ENCODE peak calls at places on chromosomes 11 and 22, in six cellular contexts. One of them, this sample, is unnamed. For H3K27me3, the result is how much of the 10 kb centered on the place peaks cover.

GRCh38 chr22:17213976-17214375 is 5.3 kb downstream of the ADA2 start:
- DNase-seq in HCT116: peak
- DNase-seq in esophagus muscularis mucosa: no peak
- DNase-seq in K562: peak
- DNase-seq in cardiac muscle cell: peak
- DNase-seq in CD4-positive, CD25-positive, alpha-beta regulatory T cell: peak
- DNase-seq in this sample: peak

GRCh38 chr11:34654491-34655334 is 33.8 kb downstream of the EHF start:
- DNase-seq in CD4-positive, CD25-positive, alpha-beta regulatory T cell: no peak
- DNase-seq in esophagus muscularis mucosa: no peak
- DNase-seq in HCT116: peak
- DNase-seq in cardiac muscle cell: peak
- DNase-seq in K562: no peak
- DNase-seq in this sample: no peak

GRCh38 chr11:100861221-100861620 is 174.1 kb downstream of the ARHGAP42 start:
- DNase-seq in K562: peak
- DNase-seq in cardiac muscle cell: no peak
- DNase-seq in esophagus muscularis mucosa: no peak
- DNase-seq in HCT116: no peak
- DNase-seq in CD4-positive, CD25-positive, alpha-beta regulatory T cell: no peak
- DNase-seq in this sample: no peak

GRCh38 chr11:118438314-118438931 is 2.1 kb downstream of the KMT2A start:
- DNase-seq in HCT116: no peak
- DNase-seq in esophagus muscularis mucosa: no peak
- DNase-seq in CD4-positive, CD25-positive, alpha-beta regulatory T cell: peak
- DNase-seq in cardiac muscle cell: peak
- DNase-seq in K562: peak
- DNase-seq in this sample: peak

GRCh38 chr11:69075421-69076128 is 26.8 kb downstream of the TPCN2 start:
- DNase-seq in esophagus muscularis mucosa: peak
- DNase-seq in HCT116: peak
- DNase-seq in K562: no peak
- DNase-seq in CD4-positive, CD25-positive, alpha-beta regulatory T cell: no peak
- DNase-seq in cardiac muscle cell: peak
- DNase-seq in this sample: no peak

GRCh38 chr22:43279867-43280519 is 63.2 kb downstream of the SCUBE1 start:
- DNase-seq in K562: no peak
- DNase-seq in cardiac muscle cell: no peak
- DNase-seq in HCT116: no peak
- DNase-seq in esophagus muscularis mucosa: no peak
- DNase-seq in CD4-positive, CD25-positive, alpha-beta regulatory T cell: no peak
- DNase-seq in this sample: no peak

GRCh38 chr22:47691152-47691895 is 928.9 kb downstream of the TBC1D22A start:
- DNase-seq in esophagus muscularis mucosa: peak
- DNase-seq in HCT116: no peak
- DNase-seq in cardiac muscle cell: no peak
- DNase-seq in K562: no peak
- DNase-seq in CD4-positive, CD25-positive, alpha-beta regulatory T cell: no peak
- DNase-seq in this sample: no peak

GRCh38 chr22:44464000-44464399 is 34.0 kb downstream of the RTL6 start:
- DNase-seq in K562: no peak
- DNase-seq in cardiac muscle cell: no peak
- DNase-seq in HCT116: no peak
- DNase-seq in CD4-positive, CD25-positive, alpha-beta regulatory T cell: no peak
- DNase-seq in esophagus muscularis mucosa: no peak
- DNase-seq in this sample: no peak

GRCh38 chr11:74729397-74729796 is 1.8 kb downstream of the CHRDL2 start:
- DNase-seq in cardiac muscle cell: no peak
- DNase-seq in HCT116: no peak
- DNase-seq in CD4-positive, CD25-positive, alpha-beta regulatory T cell: no peak
- DNase-seq in esophagus muscularis mucosa: no peak
- DNase-seq in K562: no peak
- DNase-seq in this sample: no peak
- H3K27me3 ChIP-seq in cardiac muscle cell: half or more
- H3K27me3 ChIP-seq in HCT116: under half
- H3K27me3 ChIP-seq in CD4-positive, CD25-positive, alpha-beta regulatory T cell: under half
- H3K27me3 ChIP-seq in esophagus muscularis mucosa: under half
- H3K27me3 ChIP-seq in K562: half or more
- H3K27me3 ChIP-seq in this sample: under half

DNA sequence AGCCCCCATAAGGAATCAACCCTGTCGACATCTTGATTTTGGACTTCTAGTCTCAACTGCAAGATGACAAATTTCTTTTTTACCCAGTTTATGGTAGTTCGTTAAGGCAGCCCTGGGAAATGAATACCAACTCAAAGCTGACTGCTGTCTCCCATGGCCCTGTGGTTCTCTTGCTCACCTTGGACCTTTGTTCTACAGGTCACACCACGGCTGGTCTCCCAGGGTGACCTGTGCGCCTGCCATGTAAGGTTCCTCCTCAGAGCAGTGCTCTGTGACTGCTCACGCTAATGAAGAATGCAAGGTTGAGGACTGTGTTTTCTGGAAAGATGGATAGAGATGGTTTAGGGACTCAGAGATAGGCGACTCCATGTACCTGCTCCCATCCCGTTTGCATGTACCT is 68.2 kb downstream of the ZNRF3 start:
- DNase-seq in CD4-positive, CD25-positive, alpha-beta regulatory T cell: no peak
- DNase-seq in esophagus muscularis mucosa: no peak
- DNase-seq in HCT116: no peak
- DNase-seq in K562: no peak
- DNase-seq in cardiac muscle cell: no peak
- DNase-seq in this sample: no peak
- H3K27me3 ChIP-seq in CD4-positive, CD25-positive, alpha-beta regulatory T cell: under half
- H3K27me3 ChIP-seq in esophagus muscularis mucosa: under half
- H3K27me3 ChIP-seq in HCT116: under half
- H3K27me3 ChIP-seq in K562: under half
- H3K27me3 ChIP-seq in cardiac muscle cell: under half
- H3K27me3 ChIP-seq in this sample: half or more

GRCh38 chr22:41028841-41029240 is 63.6 kb upstream of the EP300 start:
- DNase-seq in CD4-positive, CD25-positive, alpha-beta regulatory T cell: no peak
- DNase-seq in HCT116: no peak
- DNase-seq in K562: no peak
- DNase-seq in cardiac muscle cell: peak
- DNase-seq in esophagus muscularis mucosa: no peak
- DNase-seq in this sample: no peak

GRCh38 chr22:41034741-41035140 is 57.7 kb upstream of the EP300 start:
- DNase-seq in HCT116: no peak
- DNase-seq in cardiac muscle cell: no peak
- DNase-seq in K562: no peak
- DNase-seq in esophagus muscularis mucosa: no peak
- DNase-seq in CD4-positive, CD25-positive, alpha-beta regulatory T cell: no peak
- DNase-seq in this sample: no peak

DNA sequence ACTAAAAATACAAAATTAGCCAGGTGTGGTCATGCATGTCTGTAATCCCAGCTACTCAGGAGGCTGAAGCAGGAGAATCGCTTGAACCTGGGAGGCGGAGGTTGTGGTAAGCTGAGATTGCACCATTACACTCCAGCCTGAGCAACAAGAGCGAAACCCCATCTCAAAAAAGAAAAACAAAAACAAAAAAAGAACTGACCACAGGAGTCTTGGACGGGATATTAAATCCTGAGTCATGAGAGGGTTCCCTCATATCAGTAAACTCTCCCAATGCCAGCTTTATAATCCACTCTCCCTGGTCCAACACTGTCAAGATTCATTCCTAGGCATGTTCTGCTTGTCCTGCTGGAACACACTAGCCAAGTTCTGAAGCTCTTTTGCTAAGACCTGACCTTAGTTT is 61.5 kb upstream of the EP300 start:
- DNase-seq in cardiac muscle cell: peak
- DNase-seq in CD4-positive, CD25-positive, alpha-beta regulatory T cell: no peak
- DNase-seq in esophagus muscularis mucosa: no peak
- DNase-seq in K562: no peak
- DNase-seq in HCT116: no peak
- DNase-seq in this sample: no peak
- H3K27me3 ChIP-seq in cardiac muscle cell: under half
- H3K27me3 ChIP-seq in CD4-positive, CD25-positive, alpha-beta regulatory T cell: under half
- H3K27me3 ChIP-seq in esophagus muscularis mucosa: under half
- H3K27me3 ChIP-seq in K562: under half
- H3K27me3 ChIP-seq in HCT116: under half
- H3K27me3 ChIP-seq in this sample: under half

DNA sequence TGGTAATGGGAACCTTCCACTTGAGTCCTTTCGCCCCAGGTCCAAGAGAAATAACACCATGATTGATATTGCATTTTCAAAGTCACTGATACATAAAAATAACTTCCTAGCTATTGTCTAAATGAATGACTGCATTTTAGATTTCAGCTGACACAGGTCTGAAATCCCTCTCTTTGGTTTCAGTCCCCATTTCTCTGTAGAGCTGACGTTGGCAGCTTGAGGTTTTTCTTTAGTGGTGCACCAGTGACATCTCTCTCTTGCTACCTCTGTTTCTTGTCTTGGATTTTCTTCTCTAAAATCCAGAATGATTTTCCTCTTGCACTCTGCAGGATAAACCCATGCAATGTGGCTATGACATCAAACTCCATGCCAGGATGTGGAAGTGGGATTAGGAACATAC is 31.7 kb upstream of the SORL1 start:
- DNase-seq in HCT116: no peak
- DNase-seq in cardiac muscle cell: no peak
- DNase-seq in CD4-positive, CD25-positive, alpha-beta regulatory T cell: no peak
- DNase-seq in K562: no peak
- DNase-seq in esophagus muscularis mucosa: no peak
- DNase-seq in this sample: no peak
- H3K27me3 ChIP-seq in HCT116: under half
- H3K27me3 ChIP-seq in cardiac muscle cell: under half
- H3K27me3 ChIP-seq in CD4-positive, CD25-positive, alpha-beta regulatory T cell: under half
- H3K27me3 ChIP-seq in K562: under half
- H3K27me3 ChIP-seq in esophagus muscularis mucosa: under half
- H3K27me3 ChIP-seq in this sample: under half

DNA sequence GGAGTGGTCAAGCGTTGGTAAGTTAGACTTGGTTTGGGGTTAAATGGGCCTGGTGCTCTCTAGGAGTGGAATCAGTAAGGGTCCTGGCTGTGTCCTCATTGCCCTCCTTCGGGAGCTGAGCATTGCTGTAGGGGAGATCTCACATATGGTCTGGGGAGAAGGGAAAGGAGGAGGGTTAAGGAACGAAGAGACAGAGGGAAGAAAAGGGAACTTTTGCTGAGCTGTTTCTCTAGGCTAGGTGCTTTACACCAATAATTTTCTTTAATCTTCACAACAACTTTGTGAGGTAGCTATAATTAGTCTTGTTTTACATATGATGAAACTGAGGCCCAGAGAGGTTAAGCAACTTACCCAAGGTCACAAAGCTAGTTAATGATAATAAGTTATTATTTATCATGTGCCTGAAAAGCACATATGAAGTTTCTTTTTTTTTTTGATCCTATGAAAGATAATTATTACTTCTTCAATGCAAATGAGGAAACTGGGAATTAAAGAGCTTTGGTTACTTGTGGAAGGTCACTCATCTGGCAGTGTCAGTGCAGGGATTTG is 22.6 kb downstream of the STIM1 start:
- DNase-seq in cardiac muscle cell: no peak
- DNase-seq in esophagus muscularis mucosa: no peak
- DNase-seq in CD4-positive, CD25-positive, alpha-beta regulatory T cell: no peak
- DNase-seq in HCT116: no peak
- DNase-seq in K562: no peak
- DNase-seq in this sample: no peak
- H3K27me3 ChIP-seq in cardiac muscle cell: under half
- H3K27me3 ChIP-seq in esophagus muscularis mucosa: under half
- H3K27me3 ChIP-seq in CD4-positive, CD25-positive, alpha-beta regulatory T cell: under half
- H3K27me3 ChIP-seq in HCT116: under half
- H3K27me3 ChIP-seq in K562: under half
- H3K27me3 ChIP-seq in this sample: under half

This sample was measured in CD4-positive, alpha-beta T cell.